ENCODE peak calls at places on chromosomes 3 and 15, in four cellular contexts. N is sigmoid colon, A is upper lobe of left lung, Q is A549. H is an unnamed sample.

GRCh38 chr15:39454189-39454986 is 126.5 kb upstream of the THBS1 start:
- DNase-seq in N (no peak), A (no peak), Q (no peak), H (no peak)

GRCh38 chr15:81322708-81323253 is 1.2 kb downstream of the STARD5 start:
- DNase-seq in N (no peak), A (no peak), Q (no peak), H (no peak)

GRCh38 chr3:192652731-192653130 is 74.6 kb downstream of the FGF12 start:
- DNase-seq in N (no peak), A (no peak), Q (no peak), H (no peak)

GRCh38 chr3:183300996-183301562 is 48.0 kb downstream of the B3GNT5 start:
- DNase-seq in N (no peak), A (no peak), Q (no peak), H (no peak)

GRCh38 chr15:39213385-39213840 is 367.5 kb upstream of the THBS1 start:
- DNase-seq in N (peak), A (peak), Q (peak), H (peak)

GRCh38 chr3:141302364-141303141 is 65.8 kb upstream of the ZBTB38 start:
- DNase-seq in N (no peak), A (no peak), Q (peak), H (no peak)

GRCh38 chr3:62875103-62876002 is at the start of gene CADPS:
- DNase-seq in N (no peak), A (no peak), Q (no peak), H (no peak)

GRCh38 chr15:60673156-60673555 is 194.2 kb upstream of the ICE2 start:
- DNase-seq in N (no peak), A (no peak), Q (no peak), H (no peak)

GRCh38 chr15:78130012-78130353 is 1.3 kb downstream of the CIB2 start:
- DNase-seq in N (no peak), A (no peak), Q (no peak), H (no peak)

GRCh38 chr3:52299815-52300611 is 12.4 kb downstream of the GLYCTK start:
- DNase-seq in N (no peak), A (peak), Q (peak), H (peak)

GRCh38 chr3:47130557-47130956 is 33.4 kb downstream of the SETD2 start:
- DNase-seq in N (no peak), A (no peak), Q (no peak), H (no peak)

GRCh38 chr3:83393276-83393675 is 1565.5 kb upstream of the CADM2 start:
- DNase-seq in N (no peak), A (no peak), Q (no peak), H (no peak)

GRCh38 chr3:45790611-45791010 is 5.7 kb downstream of the SLC6A20 start:
- DNase-seq in N (no peak), A (no peak), Q (no peak), H (no peak)

GRCh38 chr3:104206925-104207324 is 1159.8 kb upstream of the ALCAM start:
- DNase-seq in N (no peak), A (no peak), Q (peak), H (no peak)

GRCh38 chr15:60237411-60237810 is 160.4 kb downstream of the ANXA2 start:
- DNase-seq in N (no peak), A (no peak), Q (no peak), H (no peak)

GRCh38 chr15:57649138-57649537 is 57.4 kb upstream of the POLR2M start:
- DNase-seq in N (no peak), A (no peak), Q (no peak), H (no peak)

GRCh38 chr3:46110701-46111493 is 83.6 kb upstream of the XCR1 start:
- DNase-seq in N (no peak), A (peak), Q (peak), H (no peak)

GRCh38 chr15:48021336-48022086 is 99.3 kb upstream of the SLC24A5 start:
- DNase-seq in N (no peak), A (no peak), Q (no peak), H (no peak)

GRCh38 chr15:71551566-71551965 is 258.8 kb upstream of the NR2E3 start:
- DNase-seq in N (no peak), A (no peak), Q (no peak), H (no peak)

GRCh38 chr3:24294150-24294549 is 200.5 kb downstream of the THRB start:
- DNase-seq in N (no peak), A (no peak), Q (no peak), H (no peak)

GRCh38 chr3:127775398-127776109 is 46.8 kb downstream of the MGLL start:
- DNase-seq in N (peak), A (peak), Q (no peak), H (no peak)

GRCh38 chr3:83821526-83821925 is 1137.3 kb upstream of the CADM2 start:
- DNase-seq in N (no peak), A (no peak), Q (no peak), H (no peak)

GRCh38 chr15:45234562-45235235 is 17.3 kb upstream of the SLC28A2 start:
- DNase-seq in N (no peak), A (no peak), Q (no peak), H (no peak)

GRCh38 chr3:23877324-23877980 is 39.3 kb downstream of the NKIRAS1 start:
- DNase-seq in N (no peak), A (no peak), Q (peak), H (no peak)

GRCh38 chr15:50307799-50308198 is 42.3 kb upstream of the HDC start:
- DNase-seq in N (no peak), A (no peak), Q (no peak), H (no peak)

GRCh38 chr3:193767353-193768068 is 174.5 kb downstream of the OPA1 start:
- DNase-seq in N (peak), A (no peak), Q (no peak), H (no peak)

GRCh38 chr3:8629151-8630021 is 15.2 kb downstream of the SSUH2 start:
- DNase-seq in N (peak), A (peak), Q (peak), H (peak)

GRCh38 chr3:133568294-133569014 is 5.0 kb upstream of the CDV3 start:
- DNase-seq in N (no peak), A (no peak), Q (peak), H (no peak)

GRCh38 chr3:53254810-53255359 is 937 bp downstream of the TKT start:
- DNase-seq in N (peak), A (peak), Q (no peak), H (peak)

GRCh38 chr15:57563416-57563815 is 28.3 kb upstream of the MYZAP start:
- DNase-seq in N (no peak), A (no peak), Q (no peak), H (no peak)

GRCh38 chr15:61780278-61780677 is 280.0 kb downstream of the VPS13C start:
- DNase-seq in N (no peak), A (no peak), Q (no peak), H (no peak)

GRCh38 chr3:11671648-11672100 is 28.0 kb upstream of the VGLL4 start:
- DNase-seq in N (no peak), A (no peak), Q (peak), H (no peak)

GRCh38 chr15:60760646-60761504 is 281.9 kb upstream of the ICE2 start:
- DNase-seq in N (no peak), A (no peak), Q (no peak), H (no peak)

GRCh38 chr3:194364652-194365434 is 4.7 kb downstream of the LRRC15 start:
- DNase-seq in N (no peak), A (no peak), Q (no peak), H (no peak)

GRCh38 chr15:50675524-50676144 is 11.0 kb downstream of the TRPM7 start:
- DNase-seq in N (no peak), A (no peak), Q (peak), H (no peak)

GRCh38 chr3:48478631-48479555 is 25.1 kb downstream of the SHISA5 start:
- DNase-seq in N (no peak), A (no peak), Q (no peak), H (no peak)

GRCh38 chr3:30657914-30658313 is 51.5 kb downstream of the TGFBR2 start:
- DNase-seq in N (no peak), A (no peak), Q (no peak), H (no peak)

GRCh38 chr3:177150970-177151627 is 46.2 kb downstream of the TBL1XR1 start:
- DNase-seq in N (no peak), A (no peak), Q (peak), H (no peak)

GRCh38 chr3:197532388-197532787 is 23.4 kb downstream of the BDH1 start:
- DNase-seq in N (no peak), A (no peak), Q (no peak), H (no peak)

GRCh38 chr3:124887177-124887995 is at the start of gene ITGB5:
- DNase-seq in N (peak), A (peak), Q (peak), H (peak)

GRCh38 chr3:124887996-124888298 is 782 bp upstream of the ITGB5 start:
- DNase-seq in N (no peak), A (no peak), Q (no peak), H (no peak)

GRCh38 chr3:124885466-124886167 is 1.5 kb downstream of the ITGB5 start:
- DNase-seq in N (peak), A (no peak), Q (peak), H (no peak)

GRCh38 chr3:124888482-124889441 is 1.6 kb upstream of the ITGB5 start:
- DNase-seq in N (peak), A (no peak), Q (no peak), H (no peak)

GRCh38 chr3:124886168-124887051 is 755 bp downstream of the ITGB5 start:
- DNase-seq in N (peak), A (peak), Q (peak), H (peak)
- TF ChIP-seq POLR2A in N (no peak), A (peak), Q (peak), H (no peak)

DNA sequence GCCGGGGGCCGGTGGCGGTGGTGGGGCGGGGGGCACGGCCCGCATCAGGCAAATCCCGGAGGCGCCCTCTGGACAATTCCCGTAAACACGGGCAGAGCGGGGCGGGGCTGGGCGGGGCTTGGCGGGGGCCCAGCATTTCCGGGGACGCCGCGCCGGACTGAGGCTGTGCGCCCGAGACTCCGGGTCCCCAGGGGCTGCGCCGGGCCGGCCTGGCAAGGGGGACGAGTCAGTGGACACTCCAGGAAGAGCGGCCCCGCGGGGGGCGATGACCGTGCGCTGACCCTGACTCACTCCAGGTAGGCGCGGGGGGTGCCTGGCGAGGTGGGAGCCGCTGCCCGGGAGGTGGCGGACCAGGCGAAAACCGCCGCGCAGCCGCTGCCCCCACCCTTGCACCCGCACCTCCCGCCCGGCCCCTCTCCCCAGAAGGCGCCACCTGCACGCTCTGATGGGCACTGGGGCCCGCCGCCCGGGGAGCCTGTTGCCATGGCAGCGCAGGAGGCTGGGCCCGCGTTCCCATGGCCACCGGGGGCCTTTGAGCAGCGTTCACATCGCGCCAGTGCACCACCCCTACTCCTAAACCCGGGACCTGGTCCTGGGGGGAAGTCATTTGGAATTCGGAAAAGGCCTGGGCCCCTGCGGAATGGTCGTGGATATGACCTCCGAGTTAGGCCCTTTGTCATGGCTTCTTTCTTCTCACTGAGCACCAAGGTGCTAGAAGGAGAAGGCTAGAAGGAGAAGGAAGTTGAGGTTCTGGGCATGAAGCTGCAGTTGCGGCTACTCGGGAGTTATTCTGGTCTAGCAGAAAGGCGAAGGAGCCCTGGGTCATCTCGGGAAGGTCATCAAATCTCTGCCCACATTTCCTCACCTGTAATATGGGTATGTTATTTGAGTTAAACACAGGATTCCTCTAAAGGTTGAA is 16.1 kb upstream of the SEMA4B start:
- DNase-seq in N (peak), A (peak), Q (peak), H (peak)
- TF ChIP-seq EP300 in N (no peak), A (no peak), Q (peak), H (no peak)

GRCh38 chr3:49553690-49554634 is at the start of gene BSN:
- DNase-seq in N (peak), A (peak), Q (peak), H (peak)
- TF ChIP-seq POLR2A in N (no peak), A (no peak), Q (peak), H (no peak)

GRCh38 chr3:156826144-156826895 is at the start of gene LEKR1:
- DNase-seq in N (peak), A (peak), Q (peak), H (peak)

GRCh38 chr3:156825795-156826143 is 384 bp upstream of the LEKR1 start:
- DNase-seq in N (no peak), A (no peak), Q (no peak), H (no peak)

GRCh38 chr3:156831006-156831405 is 4.9 kb downstream of the LEKR1 start:
- DNase-seq in N (no peak), A (no peak), Q (no peak), H (no peak)

GRCh38 chr3:156826896-156827882 is 1.0 kb downstream of the LEKR1 start:
- DNase-seq in N (no peak), A (no peak), Q (no peak), H (no peak)
- TF ChIP-seq EP300 in N (peak), A (no peak), Q (no peak), H (no peak)

GRCh38 chr3:185815391-185816282 is 9.2 kb downstream of the IGF2BP2 start:
- DNase-seq in N (no peak), A (no peak), Q (no peak), H (no peak)
- TF ChIP-seq POLR2A in N (no peak), A (no peak), Q (no peak), H (no peak)

GRCh38 chr3:149551500-149551899 is 77.0 kb downstream of the TM4SF4 start:
- DNase-seq in N (no peak), A (no peak), Q (no peak), H (no peak)

GRCh38 chr3:149555941-149556340 is 81.4 kb downstream of the TM4SF4 start:
- DNase-seq in N (no peak), A (no peak), Q (no peak), H (no peak)

GRCh38 chr3:149552700-149553099 is 78.2 kb downstream of the TM4SF4 start:
- DNase-seq in N (no peak), A (no peak), Q (no peak), H (no peak)

GRCh38 chr3:149554826-149555225 is 80.3 kb downstream of the TM4SF4 start:
- DNase-seq in N (no peak), A (no peak), Q (peak), H (no peak)

DNA sequence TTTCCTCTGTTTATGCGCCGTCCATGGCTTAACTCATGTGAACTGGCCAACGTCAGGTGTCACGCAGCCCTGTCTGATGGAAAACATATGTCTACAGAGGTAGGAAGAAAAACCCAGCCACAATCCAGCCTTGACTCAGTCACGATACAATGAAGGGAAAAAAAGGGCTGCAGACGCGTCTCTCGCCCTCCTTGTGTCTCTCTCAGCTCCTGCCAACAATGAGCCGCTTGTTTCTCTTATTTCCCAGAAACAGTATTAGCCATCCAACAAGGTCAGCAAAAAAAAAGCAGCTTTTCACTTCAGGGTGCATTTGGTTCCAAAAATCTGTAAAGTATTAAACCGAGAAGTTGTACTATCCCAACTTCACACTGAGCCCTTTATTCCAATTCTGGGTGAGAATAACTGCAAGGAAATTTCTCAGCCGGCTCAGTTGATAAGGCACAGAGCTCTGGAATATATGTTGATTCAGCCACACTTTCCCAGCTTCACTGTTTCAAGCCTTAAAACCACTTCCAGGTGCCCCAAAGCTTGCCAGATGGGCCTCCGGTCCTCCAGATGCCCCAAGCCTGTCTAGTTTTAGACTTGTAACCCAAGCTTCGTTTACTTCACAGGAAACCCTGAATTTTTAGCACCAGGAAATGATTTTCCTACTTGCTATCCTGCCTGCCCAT is 79.4 kb downstream of the TM4SF4 start:
- DNase-seq in N (peak), A (no peak), Q (no peak), H (no peak)
- TF ChIP-seq EP300 in N (peak), A (no peak), Q (no peak), H (peak)

GRCh38 chr15:68229386-68230156 is at the start of gene CLN6:
- DNase-seq in N (peak), A (peak), Q (peak), H (peak)
- TF ChIP-seq POLR2A in N (no peak), A (peak), Q (peak), H (no peak)

DNA sequence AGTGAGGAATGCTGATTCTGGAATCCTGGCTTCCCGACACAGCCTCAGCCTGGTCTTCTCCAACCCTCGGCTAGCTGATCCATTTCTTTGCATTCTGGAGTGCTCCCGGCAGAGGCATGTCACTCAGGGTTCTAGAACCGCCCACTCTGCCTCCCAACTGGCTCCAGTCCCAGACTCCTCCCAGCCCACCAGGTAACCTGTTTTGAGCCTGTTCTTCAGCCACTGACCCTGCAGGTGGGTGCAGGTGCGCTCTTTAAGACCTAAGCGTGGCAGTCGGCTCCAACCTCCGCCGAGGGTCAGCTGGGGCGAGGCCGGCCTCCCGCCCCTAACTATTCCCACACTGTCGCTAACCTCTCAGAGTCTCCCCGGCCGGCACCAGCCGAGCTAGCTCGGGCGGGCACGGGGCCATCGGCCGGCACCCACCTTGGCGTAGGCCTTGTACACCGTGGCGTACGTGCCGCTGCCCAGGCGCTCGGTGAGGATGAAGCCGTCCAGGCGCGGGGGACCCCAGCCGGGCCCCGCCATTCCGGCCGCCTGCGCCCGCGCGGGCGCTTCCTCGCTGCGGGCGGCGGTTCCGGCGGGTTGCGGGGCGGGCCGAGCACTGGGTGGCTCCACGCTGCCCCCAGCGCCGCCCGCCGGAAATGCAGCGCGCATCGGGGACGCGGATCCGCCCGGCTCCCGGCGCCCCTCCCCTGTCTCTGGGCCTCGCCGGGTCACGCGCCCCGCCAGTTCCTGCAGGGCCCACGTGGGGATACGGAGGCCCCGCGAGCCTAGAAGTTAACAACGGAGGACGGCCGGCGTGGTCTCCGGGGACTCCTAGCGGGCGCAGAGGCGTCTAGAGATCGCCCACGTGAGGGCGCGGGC is at the start of gene ULK3:
- DNase-seq in N (peak), A (peak), Q (peak), H (peak)
- TF ChIP-seq EP300 in N (peak), A (no peak), Q (no peak), H (no peak)

DNA sequence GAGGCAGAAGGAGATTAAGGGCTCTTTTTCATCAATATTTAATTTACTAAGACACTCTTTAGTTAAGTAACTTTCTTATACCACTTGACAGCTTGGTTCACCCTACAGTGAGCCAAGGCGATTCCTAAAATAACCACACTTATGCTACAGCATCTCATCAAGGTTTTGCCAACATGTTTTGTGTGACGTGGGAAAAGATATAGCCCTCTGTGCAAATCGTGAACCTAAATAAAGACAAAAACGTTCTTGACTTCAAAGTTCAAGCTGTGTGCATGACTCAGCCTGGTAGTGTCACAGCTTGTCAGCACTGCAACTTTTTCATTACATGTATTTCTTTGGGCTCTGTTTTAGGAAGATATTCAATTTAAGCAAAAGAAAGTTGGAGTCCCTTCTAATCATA is 297.0 kb upstream of the EPHA3 start:
- DNase-seq in N (no peak), A (no peak), Q (no peak), H (no peak)
- TF ChIP-seq POLR2A in N (no peak), A (no peak), Q (no peak), H (no peak)

H was measured in stomach.